ENCODE peak calls at places on chromosomes 5 and 9, in four cellular contexts. L is PC-3, U is kidney, S is fibroblast of pulmonary artery. B is an unnamed sample.

GRCh38 chr5:150077060-150077459 is 9.3 kb downstream of the CSF1R start:
- DNase-seq in L (no peak), U (no peak), S (no peak), B (no peak)

GRCh38 chr5:172007795-172008465 is 1.5 kb upstream of the FBXW11 start:
- DNase-seq in L (peak; percentile 60), U (no peak), S (peak; percentile 80), B (no peak)

GRCh38 chr5:76152161-76152560 is 69.0 kb downstream of the SV2C start:
- DNase-seq in L (no peak), U (no peak), S (no peak), B (no peak)

GRCh38 chr5:101590384-101590783 is 687.3 kb upstream of the ST8SIA4 start:
- DNase-seq in L (peak; percentile 18), U (no peak), S (no peak), B (no peak)

GRCh38 chr5:40037703-40038102 is 612.9 kb upstream of the DAB2 start:
- DNase-seq in L (no peak), U (no peak), S (no peak), B (no peak)

GRCh38 chr5:172150514-172151425 is 37.3 kb downstream of the STK10 start:
- DNase-seq in L (no peak), U (peak; percentile 82), S (no peak), B (no peak)

GRCh38 chr9:31137151-31137849 is 1247.1 kb upstream of the ACO1 start:
- DNase-seq in L (peak; percentile 72), U (no peak), S (peak; percentile 96), B (no peak)

GRCh38 chr5:103910002-103910401 is 347.4 kb upstream of the NUDT12 start:
- DNase-seq in L (no peak), U (no peak), S (no peak), B (no peak)

GRCh38 chr9:126965077-126965476 is 50.5 kb downstream of the RALGPS1 start:
- DNase-seq in L (peak; percentile 22), U (no peak), S (no peak), B (no peak)

GRCh38 chr5:74580729-74581110 is 59.8 kb downstream of the ENC1 start:
- DNase-seq in L (no peak), U (no peak), S (no peak), B (no peak)

GRCh38 chr5:175597718-175598117 is 60.2 kb upstream of the HRH2 start:
- DNase-seq in L (no peak), U (no peak), S (no peak), B (no peak)

GRCh38 chr5:67221487-67222242 is 25.1 kb upstream of the CD180 start:
- DNase-seq in L (no peak), U (no peak), S (no peak), B (no peak)

GRCh38 chr5:135246923-135247795 is 151.9 kb downstream of the MACROH2A1 start:
- DNase-seq in L (peak; percentile 90), U (peak; percentile 57), S (peak; percentile 89), B (no peak)

GRCh38 chr5:115033861-115034260 is 135.8 kb downstream of the TRIM36 start:
- DNase-seq in L (no peak), U (no peak), S (no peak), B (no peak)

GRCh38 chr9:120392711-120393110 is 187.3 kb downstream of the CDK5RAP2 start:
- DNase-seq in L (no peak), U (no peak), S (no peak), B (no peak)

GRCh38 chr5:141714542-141715303 is 32.7 kb upstream of the ARAP3 start:
- DNase-seq in L (peak; percentile 73), U (no peak), S (no peak), B (no peak)

GRCh38 chr5:78594014-78594413 is 54.6 kb downstream of the LHFPL2 start:
- DNase-seq in L (no peak), U (no peak), S (no peak), B (no peak)

GRCh38 chr5:139863361-139863760 is 67.8 kb downstream of the PSD2 start:
- DNase-seq in L (no peak), U (peak; percentile 92), S (no peak), B (no peak)

GRCh38 chr5:58369513-58370156 is 90.3 kb downstream of the PLK2 start:
- DNase-seq in L (no peak), U (no peak), S (no peak), B (no peak)

GRCh38 chr5:35974570-35974969 is 16.6 kb downstream of the UGT3A1 start:
- DNase-seq in L (no peak), U (no peak), S (no peak), B (no peak)

GRCh38 chr9:88583901-88584596 is 49.1 kb downstream of the NXNL2 start:
- DNase-seq in L (peak; percentile 54), U (no peak), S (peak; percentile 55), B (no peak)

GRCh38 chr9:123775289-123775688 is 154.6 kb downstream of the DENND1A start:
- DNase-seq in L (no peak), U (no peak), S (no peak), B (no peak)

GRCh38 chr9:113579270-113580040 is 115.9 kb downstream of the RGS3 start:
- DNase-seq in L (no peak), U (peak; percentile 78), S (no peak), B (no peak)

GRCh38 chr9:128702949-128703615 is 779 bp downstream of the PKN3 start:
- DNase-seq in L (no peak), U (peak; percentile 84), S (no peak), B (no peak)

GRCh38 chr5:32767948-32768427 is 56.9 kb downstream of the NPR3 start:
- DNase-seq in L (peak; percentile 99), U (no peak), S (peak; percentile 85), B (no peak)

GRCh38 chr5:149594206-149594895 is 13.1 kb downstream of the ARHGEF37 start:
- DNase-seq in L (no peak), U (no peak), S (no peak), B (no peak)

GRCh38 chr9:34521406-34522045 is 1.3 kb downstream of the ENHO start:
- DNase-seq in L (no peak), U (no peak), S (no peak), B (no peak)

GRCh38 chr9:97900738-97901565 is 21.3 kb downstream of the TRMO start:
- DNase-seq in L (peak; percentile 59), U (no peak), S (peak; percentile 71), B (peak; percentile 12)

GRCh38 chr5:131242728-131243255 is 21.1 kb upstream of the CDC42SE2 start:
- DNase-seq in L (peak; percentile 74), U (no peak), S (peak; percentile 70), B (no peak)

GRCh38 chr5:121691478-121691877 is 160.2 kb upstream of the FTMT start:
- DNase-seq in L (no peak), U (no peak), S (peak; percentile 4), B (no peak)

GRCh38 chr9:114072181-114073140 is 5.6 kb downstream of the AMBP start:
- DNase-seq in L (no peak), U (no peak), S (peak; percentile 37), B (no peak)

GRCh38 chr9:34991833-34992375 is 2.4 kb downstream of the DNAJB5 start:
- DNase-seq in L (peak; percentile 20), U (no peak), S (no peak), B (no peak)

GRCh38 chr5:58716713-58717112 is 133.8 kb downstream of the RAB3C start:
- DNase-seq in L (no peak), U (no peak), S (no peak), B (no peak)

GRCh38 chr5:13189532-13189931 is 755.0 kb downstream of the DNAH5 start:
- DNase-seq in L (no peak), U (no peak), S (no peak), B (no peak)

GRCh38 chr5:139764250-139764791 is 31.3 kb upstream of the PSD2 start:
- DNase-seq in L (no peak), U (no peak), S (no peak), B (peak; percentile 53)

GRCh38 chr9:89750117-89750551 is 145.3 kb downstream of the GADD45G start:
- DNase-seq in L (no peak), U (peak; percentile 44), S (peak; percentile 22), B (no peak)

GRCh38 chr5:142403583-142403982 is 78.8 kb upstream of the SPRY4 start:
- DNase-seq in L (peak; percentile 86), U (no peak), S (no peak), B (no peak)

DNA sequence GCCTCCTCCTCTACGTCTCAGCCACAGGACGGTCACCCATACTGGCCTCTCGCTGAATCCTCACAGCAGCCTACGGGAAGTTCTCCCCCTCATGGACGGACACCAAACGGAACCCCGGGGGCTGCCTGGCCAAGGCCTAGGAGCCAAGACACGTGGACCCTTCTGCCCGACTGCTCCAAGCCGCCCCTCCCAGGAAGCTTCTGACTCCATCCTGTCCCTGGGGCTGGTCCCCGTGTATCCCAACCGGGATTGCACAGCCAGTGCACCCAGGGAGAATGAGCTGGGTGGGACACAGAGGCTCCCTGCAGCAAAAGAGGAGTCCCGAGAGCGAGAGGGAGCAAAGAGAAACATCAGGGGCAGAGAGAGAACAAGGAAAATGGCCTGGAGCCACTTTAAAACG is 3.2 kb downstream of the FAM78A start:
- DNase-seq in L (no peak), U (peak; percentile 69), S (no peak), B (no peak)
- TF ChIP-seq CTCF in L (no peak), U (no peak), S (no peak), B (no peak)

GRCh38 chr5:16548812-16549211 is 68.0 kb downstream of the RETREG1 start:
- DNase-seq in L (no peak), U (no peak), S (no peak), B (no peak)
- TF ChIP-seq CTCF in L (no peak), U (no peak), S (no peak), B (no peak)

GRCh38 chr9:69070201-69070600 is 34.6 kb downstream of the FXN start:
- DNase-seq in L (no peak), U (no peak), S (no peak), B (no peak)

GRCh38 chr9:69066955-69067354 is 31.4 kb downstream of the FXN start:
- DNase-seq in L (no peak), U (no peak), S (no peak), B (no peak)

GRCh38 chr9:69062195-69062594 is 26.6 kb downstream of the FXN start:
- DNase-seq in L (no peak), U (no peak), S (no peak), B (no peak)

GRCh38 chr9:69063839-69064238 is 28.3 kb downstream of the FXN start:
- DNase-seq in L (no peak), U (no peak), S (no peak), B (no peak)

GRCh38 chr9:69065660-69066059 is 30.1 kb downstream of the FXN start:
- DNase-seq in L (no peak), U (no peak), S (no peak), B (no peak)
- TF ChIP-seq CTCF in L (no peak), U (no peak), S (no peak), B (no peak)

GRCh38 chr5:180291234-180291940 is 496 bp downstream of the MAPK9 start:
- DNase-seq in L (no peak), U (peak; percentile 80), S (no peak), B (peak; percentile 29)
- TF ChIP-seq CTCF in L (peak; percentile 13), U (no peak), S (no peak), B (peak; percentile 22)

B was measured in neural crest cell.